ENCODE peak calls at places on chromosomes 7 and 10, in seven cellular contexts. Y is endothelial cell of umbilical vein, V is HepG2, C is spleen, X is IMR-90, O is suprapubic skin, N is uterus. F is an unnamed sample. For H3K27me3, the result is how much of the 10 kb centered on the place peaks cover.

GRCh38 chr10:54484186-54484585 is 316.8 kb downstream of the PCDH15 start:
- DNase-seq in C (no peak), N (no peak), O (no peak), V (no peak), X (no peak), Y (no peak), F (no peak)

GRCh38 chr7:117210366-117210765 is 112.5 kb downstream of the WNT2 start:
- DNase-seq in V (no peak), O (no peak), X (no peak), N (no peak), C (no peak), Y (no peak), F (no peak)

GRCh38 chr10:111600772-111601171 is 523.9 kb downstream of the ADRA2A start:
- DNase-seq in X (no peak), V (no peak), Y (no peak), O (no peak), C (no peak), N (no peak), F (no peak)

GRCh38 chr10:68135362-68135761 is 26.1 kb downstream of the MYPN start:
- DNase-seq in V (no peak), O (no peak), C (no peak), X (peak), N (no peak), Y (peak), F (no peak)

GRCh38 chr10:93224005-93224779 is 150.5 kb downstream of the CYP26A1 start:
- DNase-seq in C (no peak), O (no peak), Y (no peak), X (no peak), V (no peak), N (no peak), F (no peak)

GRCh38 chr10:44242826-44243225 is 142.1 kb downstream of the CXCL12 start:
- DNase-seq in X (no peak), Y (no peak), O (no peak), C (no peak), V (no peak), N (no peak), F (no peak)

GRCh38 chr10:126270116-126270515 is 118.2 kb downstream of the ADAM12 start:
- DNase-seq in N (no peak), Y (no peak), X (peak), O (no peak), V (no peak), C (no peak), F (no peak)

GRCh38 chr7:1106783-1107421 is 19.0 kb downstream of the GPER1 start:
- DNase-seq in V (no peak), Y (no peak), C (peak), O (no peak), X (no peak), N (no peak), F (no peak)

GRCh38 chr10:93245772-93246171 is 172.1 kb downstream of the CYP26A1 start:
- DNase-seq in C (no peak), O (no peak), Y (no peak), N (no peak), X (no peak), V (no peak), F (no peak)

DNA sequence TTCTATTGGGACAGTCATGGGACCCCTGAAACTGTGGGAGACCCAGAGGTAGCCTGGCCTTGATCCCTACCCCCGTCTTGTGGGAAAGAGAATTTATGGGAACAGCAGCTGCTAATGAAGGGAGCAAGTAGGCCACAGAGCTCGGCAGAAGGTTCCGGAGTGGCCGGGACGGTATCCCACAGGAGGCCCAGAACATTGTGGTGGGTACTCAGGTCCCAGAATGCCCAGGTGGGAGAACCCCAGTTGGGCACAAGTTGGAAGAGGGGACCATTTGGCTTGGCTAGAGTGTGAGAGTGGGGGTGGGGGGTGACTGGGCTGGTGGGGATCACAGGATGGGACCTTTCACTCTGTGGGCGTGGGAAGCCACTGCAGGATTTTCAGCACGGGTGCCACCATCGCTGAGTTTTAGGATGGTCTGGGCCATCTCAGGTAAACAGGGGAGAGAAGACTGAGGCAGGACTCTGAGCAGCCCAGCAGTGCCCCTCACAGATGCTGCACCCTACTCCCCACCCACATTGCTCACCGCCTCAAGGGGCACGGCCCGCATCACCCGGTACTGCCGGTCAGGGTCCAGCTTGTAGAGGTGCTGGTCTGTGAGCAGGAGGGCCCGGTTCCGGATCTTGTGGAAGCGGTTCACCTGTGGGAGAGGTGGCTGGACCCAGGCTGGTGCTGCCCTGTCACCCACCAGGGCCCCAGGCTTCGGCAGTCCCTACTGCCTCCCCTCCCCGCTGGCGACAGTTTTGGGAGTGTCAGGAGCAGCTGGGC is 15.1 kb downstream of the MYO1G start:
- DNase-seq in C (peak), O (peak), V (no peak), X (no peak), N (no peak), Y (no peak), F (no peak)
- TF ChIP-seq POLR2A in C (no peak), O (no peak), V (no peak), X (no peak), N (no peak), Y (no peak), F (no peak)

DNA sequence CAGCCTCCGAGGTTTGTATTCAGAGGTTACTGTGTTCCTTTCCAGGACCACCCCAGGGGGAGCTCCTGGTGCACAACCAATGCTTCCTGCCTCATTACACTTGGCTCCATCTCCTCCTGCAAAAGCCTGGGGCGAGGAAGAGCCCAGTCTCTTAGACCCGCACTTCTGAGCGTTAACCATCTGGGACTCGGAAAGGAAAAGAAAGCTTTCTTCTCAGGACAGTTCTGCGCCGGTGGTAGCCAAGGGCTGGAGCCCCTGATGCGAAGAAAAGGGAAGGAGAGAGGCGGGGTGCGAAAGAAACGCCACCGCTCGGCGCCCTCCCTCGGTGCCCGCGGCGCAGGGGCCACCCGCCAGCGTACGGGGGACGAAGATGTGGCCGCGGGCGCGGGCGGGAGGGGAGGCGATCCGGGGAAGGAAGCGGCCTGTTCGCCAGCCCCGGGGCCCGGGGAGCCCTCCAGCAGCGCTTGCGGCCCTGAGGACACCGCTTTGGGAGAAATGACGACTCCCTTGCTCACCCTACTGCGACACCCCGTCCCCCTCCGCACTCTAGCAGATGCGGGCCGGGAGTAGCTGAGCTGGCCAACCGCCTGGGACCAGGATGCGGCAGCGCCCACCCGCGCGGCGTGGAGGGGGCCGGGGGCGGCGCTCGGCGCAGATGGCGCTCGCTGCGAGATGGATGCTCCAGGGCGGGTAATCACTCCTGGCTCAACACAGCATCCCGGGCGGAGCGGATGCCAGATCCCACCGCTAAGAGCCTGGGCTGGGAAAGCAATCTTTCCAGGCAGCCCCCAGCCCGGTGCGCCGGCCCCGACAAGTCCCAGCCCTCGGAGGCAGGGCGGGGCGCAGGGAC is 1.3 kb downstream of the NRCAM start:
- DNase-seq in C (peak), O (no peak), X (no peak), V (no peak), Y (peak), N (no peak), F (no peak)
- H3K27me3 ChIP-seq in C (half or more), O (half or more), X (under half), V (under half), Y (under half), N (under half), F (under half)

GRCh38 chr10:102504179-102504975 is 605 bp downstream of the SUFU start:
- DNase-seq in Y (peak), O (no peak), X (peak), C (peak), N (peak), V (no peak), F (peak)

GRCh38 chr10:102501201-102502028 is 1.1 kb downstream of the ACTR1A start:
- DNase-seq in C (no peak), Y (no peak), V (peak), O (peak), N (no peak), X (peak), F (no peak)

GRCh38 chr10:102503264-102504178 is at the start of gene SUFU:
- DNase-seq in C (peak), V (peak), Y (peak), X (peak), N (peak), O (peak), F (peak)

GRCh38 chr10:102502029-102502336 is 529 bp downstream of the ACTR1A start:
- DNase-seq in Y (peak), N (peak), V (peak), X (peak), O (peak), C (peak), F (peak)

GRCh38 chr10:102502337-102503151 is at the start of gene ACTR1A:
- DNase-seq in V (peak), C (peak), Y (peak), O (peak), X (peak), N (peak), F (peak)
- TF ChIP-seq POLR2A in V (peak), C (no peak), Y (no peak), O (no peak), X (peak), N (peak), F (peak)

GRCh38 chr7:27162548-27162848 is 2.8 kb downstream of the HOXA9 start:
- DNase-seq in C (no peak), O (no peak), V (no peak), X (no peak), Y (no peak), N (no peak), F (no peak)
- H3K27me3 ChIP-seq in C (half or more), O (under half), V (under half), X (under half), Y (under half), N (under half), F (under half)

GRCh38 chr10:122012731-122013130 is 23.8 kb downstream of the TACC2 start:
- DNase-seq in N (no peak), Y (no peak), C (no peak), O (no peak), X (no peak), V (no peak), F (no peak)

GRCh38 chr10:122010405-122011050 is 21.6 kb downstream of the TACC2 start:
- DNase-seq in X (no peak), V (no peak), N (no peak), Y (no peak), C (no peak), O (no peak), F (no peak)

GRCh38 chr10:122018951-122019413 is 30.0 kb downstream of the TACC2 start:
- DNase-seq in C (no peak), N (no peak), V (no peak), O (no peak), Y (no peak), X (no peak), F (peak)

GRCh38 chr10:122014652-122015248 is 25.8 kb downstream of the TACC2 start:
- DNase-seq in Y (no peak), C (no peak), V (peak), N (no peak), X (no peak), O (no peak), F (no peak)

DNA sequence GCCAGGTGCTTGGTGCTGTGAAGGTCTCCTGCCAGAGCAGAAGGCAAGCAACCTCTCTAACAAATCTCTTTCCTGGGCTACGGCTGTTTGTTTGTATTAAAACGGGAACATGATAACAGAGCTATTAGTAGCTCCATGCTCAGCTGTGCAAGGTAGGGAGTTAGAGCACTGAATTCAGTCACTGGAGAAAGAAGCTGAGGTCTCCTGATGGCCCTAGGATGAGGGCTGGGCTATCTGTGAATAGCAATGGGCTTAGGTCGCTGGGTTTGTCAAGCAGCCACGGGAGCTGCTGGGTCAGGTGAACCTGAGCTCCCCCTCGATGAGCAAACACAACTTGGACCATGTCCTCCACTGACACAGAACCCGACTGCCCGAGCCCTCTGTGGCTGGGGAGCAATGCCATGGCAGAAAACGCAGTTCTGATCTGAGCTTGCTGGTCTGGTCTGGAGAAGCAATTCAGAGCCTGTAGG is 24.4 kb downstream of the TACC2 start:
- DNase-seq in C (no peak), O (no peak), N (no peak), V (peak), X (no peak), Y (no peak), F (no peak)
- TF ChIP-seq POLR2A in C (no peak), O (no peak), N (no peak), V (no peak), X (no peak), Y (no peak), F (no peak)

DNA sequence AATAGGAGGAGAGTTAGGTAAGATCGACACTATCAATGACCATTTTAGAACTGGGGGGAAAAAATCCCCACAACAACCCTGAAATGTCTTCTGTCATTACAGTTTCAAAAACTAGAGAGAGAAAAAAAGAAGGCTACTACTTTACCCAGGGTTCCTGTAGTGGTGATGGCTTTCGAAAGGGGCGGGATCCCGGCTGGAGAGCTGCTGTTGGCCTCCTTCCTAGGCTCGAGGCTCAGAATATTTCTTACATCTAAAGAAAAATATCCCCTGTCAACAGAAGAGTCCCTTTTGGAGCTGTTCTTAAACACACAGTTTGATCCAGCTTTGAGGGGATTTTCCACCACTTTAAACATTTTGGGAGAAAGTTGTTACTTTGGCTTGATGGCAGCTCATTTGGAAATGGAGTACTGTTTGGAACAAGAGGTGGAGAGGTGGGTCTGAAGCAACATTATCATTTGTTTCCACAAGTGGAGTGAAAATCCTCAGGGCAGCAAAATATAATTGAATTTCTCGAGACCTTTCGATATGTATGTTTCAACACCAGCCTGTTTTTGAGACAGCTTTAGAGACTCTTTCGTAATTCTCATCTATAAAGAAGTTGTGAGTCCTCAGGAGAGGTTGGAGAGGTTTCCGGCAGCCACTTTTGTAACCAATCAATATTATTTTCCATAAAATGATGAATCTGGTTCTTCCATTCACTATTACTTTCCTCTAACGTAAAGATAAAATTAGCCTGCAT is 5.1 kb downstream of the HOXA13 start:
- DNase-seq in C (no peak), V (no peak), Y (no peak), N (no peak), O (peak), X (no peak), F (no peak)
- H3K27me3 ChIP-seq in C (half or more), V (half or more), Y (half or more), N (under half), O (half or more), X (half or more), F (under half)

DNA sequence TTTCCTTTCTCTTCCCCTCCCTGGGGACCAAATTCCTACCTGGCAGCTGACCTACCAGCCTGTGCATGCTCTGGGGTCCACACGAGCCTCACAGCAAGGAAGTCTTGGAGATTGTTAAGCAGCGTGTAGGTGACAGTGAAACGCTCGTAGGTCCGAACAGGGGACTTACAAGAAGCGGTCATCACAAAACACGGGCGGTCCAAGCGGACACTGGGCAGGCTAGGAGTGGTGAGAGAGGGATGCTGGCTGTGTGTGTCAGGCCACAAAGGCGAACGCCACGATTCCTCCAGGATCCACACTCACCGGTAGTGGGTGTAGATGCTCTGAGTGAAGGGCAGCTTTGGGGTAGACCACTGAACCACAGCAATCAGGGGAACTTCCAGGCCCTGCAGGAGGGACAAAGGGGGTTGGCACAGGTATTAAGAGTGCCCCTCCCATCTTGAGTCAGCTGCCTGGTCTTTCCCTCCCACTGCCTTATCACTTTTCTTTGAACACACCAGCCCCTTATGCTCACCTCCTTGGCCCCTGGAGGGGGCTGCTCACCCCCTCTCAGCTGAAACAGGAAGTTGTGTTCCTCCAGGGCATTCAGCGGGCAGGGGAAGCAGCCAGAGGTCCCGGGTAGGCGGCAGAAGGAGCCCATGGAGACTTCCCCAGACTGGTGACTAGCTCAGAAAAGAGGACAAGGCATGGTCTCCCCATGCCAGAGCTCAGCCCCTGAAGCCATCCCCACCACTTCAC is 2.0 kb downstream of the TRAPPC14 start:
- DNase-seq in Y (no peak), C (peak), X (no peak), V (no peak), O (no peak), N (no peak), F (no peak)
- TF ChIP-seq POLR2A in Y (no peak), C (no peak), X (no peak), V (no peak), O (no peak), N (no peak), F (no peak)

DNA sequence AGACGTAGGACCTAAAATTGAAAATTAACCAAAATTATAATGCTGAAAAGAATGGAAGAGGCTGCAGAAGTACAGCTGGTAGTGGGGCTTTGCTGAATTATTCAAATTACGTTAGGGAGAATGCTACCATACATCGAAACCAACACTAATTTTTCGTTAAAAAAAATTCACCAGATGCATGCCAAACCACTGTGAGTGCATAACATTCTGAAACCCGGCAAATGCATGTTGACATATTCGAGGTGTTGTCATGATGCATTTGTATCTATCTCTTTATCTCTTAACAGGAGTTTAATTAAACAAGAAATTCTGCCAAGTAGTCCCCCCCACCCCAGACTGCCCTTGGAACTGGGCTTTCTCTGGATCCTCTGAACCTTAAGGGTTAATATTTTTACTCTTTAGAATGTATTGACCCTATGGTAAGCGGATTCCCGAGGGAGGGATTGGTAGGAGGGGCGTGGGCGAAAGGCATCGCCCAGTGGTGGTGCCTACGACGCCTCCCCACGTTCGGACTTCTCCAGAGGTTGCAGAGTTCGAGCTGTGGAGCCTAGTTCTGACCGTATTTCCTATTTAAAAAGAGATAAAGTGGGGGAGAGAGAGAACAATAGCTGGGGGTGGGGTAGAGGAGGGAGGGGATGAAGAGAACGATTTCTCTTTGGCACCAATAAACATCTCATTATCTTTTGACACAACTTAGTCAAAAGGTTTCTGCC is 7.1 kb downstream of the DLX6 start:
- DNase-seq in V (no peak), O (no peak), X (no peak), C (no peak), N (no peak), Y (no peak), F (no peak)
- H3K27me3 ChIP-seq in V (under half), O (half or more), X (half or more), C (half or more), N (half or more), Y (half or more), F (half or more)